ENCODE peak calls at places on chromosomes 12 and 14, in seven cellular contexts. W is CD4-positive, CD25-positive, alpha-beta regulatory T cell; Y is vagina; C is IMR-90; E is pancreas; U is PC-3; T is CD4-positive, alpha-beta T cell. L is an unnamed sample.
A peak's percentile ranks its signal among the peaks of the same experiment; 100 is the strongest.

GRCh38 chr12:106353178-106353577 is 4.4 kb upstream of the POLR3B start:
- DNase-seq in E (no peak), T (no peak), W (no peak), Y (no peak), C (no peak), U (no peak), L (no peak)

GRCh38 chr14:54446201-54446693 is 5.1 kb upstream of the CNIH1 start:
- DNase-seq in E (peak; percentile 28), Y (no peak), T (no peak), W (no peak), C (no peak), U (peak; percentile 71), L (no peak)

GRCh38 chr12:109542876-109543275 is 30.4 kb downstream of the MMAB start:
- DNase-seq in C (no peak), U (no peak), E (no peak), Y (no peak), T (no peak), W (no peak), L (no peak)

GRCh38 chr14:102998393-102998792 is 59.0 kb downstream of the CDC42BPB start:
- DNase-seq in T (no peak), E (no peak), W (no peak), U (peak; percentile 72), C (peak; percentile 78), Y (no peak), L (peak; percentile 97)

GRCh38 chr12:57239587-57240068 is 10.1 kb downstream of the SHMT2 start:
- DNase-seq in U (no peak), T (no peak), C (no peak), Y (no peak), E (no peak), W (no peak), L (no peak)

GRCh38 chr14:71600309-71600708 is 331.9 kb upstream of the RGS6 start:
- DNase-seq in C (no peak), U (no peak), Y (no peak), E (no peak), W (no peak), T (no peak), L (no peak)

GRCh38 chr14:93369393-93370266 is 22.6 kb downstream of the COX8C start:
- DNase-seq in C (no peak), W (no peak), E (no peak), T (no peak), U (no peak), Y (no peak), L (no peak)

GRCh38 chr12:121248611-121249010 is 38.7 kb downstream of the P2RX4 start:
- DNase-seq in T (no peak), U (no peak), C (no peak), Y (no peak), E (no peak), W (no peak), L (no peak)

GRCh38 chr12:6547566-6547965 is 8.3 kb downstream of the IFFO1 start:
- DNase-seq in U (no peak), E (no peak), C (no peak), Y (no peak), W (no peak), T (no peak), L (no peak)

GRCh38 chr12:104998423-104999346 is 12.6 kb downstream of the NOPCHAP1 start:
- DNase-seq in T (no peak), Y (no peak), U (no peak), E (peak; percentile 87), C (no peak), W (no peak), L (peak; percentile 31)

GRCh38 chr12:98420403-98420800 is 95.0 kb upstream of the TMPO start:
- DNase-seq in C (no peak), E (no peak), T (no peak), Y (no peak), W (no peak), U (no peak), L (no peak)

GRCh38 chr12:120352117-120352516 is 16.8 kb downstream of the MSI1 start:
- DNase-seq in T (no peak), C (peak; percentile 50), W (no peak), E (peak; percentile 3), Y (no peak), U (peak; percentile 71), L (peak; percentile 76)

GRCh38 chr14:105203701-105204100 is 22.6 kb upstream of the NUDT14 start:
- DNase-seq in U (no peak), W (no peak), T (no peak), C (no peak), E (peak; percentile 49), Y (no peak), L (no peak)

GRCh38 chr12:106976013-106976658 is 10.8 kb downstream of the MTERF2 start:
- DNase-seq in C (peak; percentile 80), U (no peak), E (no peak), W (no peak), Y (no peak), T (no peak), L (peak; percentile 76)

GRCh38 chr12:50637870-50638481 is 125.9 kb upstream of the ATF1 start:
- DNase-seq in T (no peak), E (no peak), Y (no peak), U (peak; percentile 73), C (peak; percentile 69), W (peak; percentile 70), L (no peak)

GRCh38 chr14:91968280-91968679 is 20.8 kb upstream of the FBLN5 start:
- DNase-seq in W (peak; percentile 83), Y (no peak), C (no peak), T (peak; percentile 31), U (no peak), E (no peak), L (no peak)

GRCh38 chr12:69985656-69986055 is 160.6 kb downstream of the MYRFL start:
- DNase-seq in W (peak; percentile 3), C (no peak), Y (no peak), T (no peak), U (peak; percentile 56), E (no peak), L (no peak)

GRCh38 chr14:91059576-91060471 is 617 bp downstream of the RPS6KA5 start:
- DNase-seq in T (peak; percentile 61), U (peak; percentile 57), E (peak; percentile 58), Y (no peak), W (peak; percentile 76), C (no peak), L (peak; percentile 94)

GRCh38 chr12:111368291-111368683 is 608 bp downstream of the PHETA1 start:
- DNase-seq in C (no peak), U (no peak), E (peak; percentile 48), W (peak; percentile 13), T (no peak), Y (no peak), L (peak; percentile 82)

GRCh38 chr12:104457746-104458644 is 1.2 kb downstream of the CHST11 start:
- DNase-seq in T (peak; percentile 49), W (peak; percentile 68), E (peak; percentile 47), C (no peak), U (peak; percentile 30), Y (no peak), L (peak; percentile 95)

GRCh38 chr12:51869931-51870330 is 18.0 kb upstream of the ANKRD33 start:
- DNase-seq in Y (no peak), U (no peak), T (no peak), W (no peak), E (no peak), C (no peak), L (no peak)

GRCh38 chr14:68384335-68384734 is 408.5 kb downstream of the ZFP36L1 start:
- DNase-seq in U (no peak), W (no peak), E (no peak), Y (no peak), T (no peak), C (no peak), L (no peak)

GRCh38 chr14:31456841-31457664 is at the start of gene DTD2:
- DNase-seq in W (peak; percentile 94), C (peak; percentile 92), U (peak; percentile 99), E (peak; percentile 95), T (peak; percentile 85), Y (peak; percentile 93), L (peak; percentile 91)

GRCh38 chr12:6664902-6665301 is 2.0 kb upstream of the ING4 start:
- DNase-seq in T (no peak), E (no peak), W (no peak), C (no peak), Y (no peak), U (no peak), L (peak; percentile 55)

GRCh38 chr12:118337194-118337838 is 35.4 kb downstream of the TAOK3 start:
- DNase-seq in W (no peak), T (no peak), Y (no peak), U (peak; percentile 67), E (no peak), C (peak; percentile 81), L (peak; percentile 66)

GRCh38 chr12:106066726-106067325 is 71.9 kb downstream of the NUAK1 start:
- DNase-seq in E (no peak), T (no peak), U (no peak), W (no peak), C (no peak), Y (peak; percentile 77), L (no peak)

GRCh38 chr12:3604750-3605638 is 114.0 kb downstream of the PRMT8 start:
- DNase-seq in T (no peak), W (no peak), U (peak; percentile 53), E (peak; percentile 77), Y (no peak), C (no peak), L (peak; percentile 65)

GRCh38 chr12:5587701-5588100 is 155.8 kb downstream of the NTF3 start:
- DNase-seq in T (no peak), C (no peak), U (no peak), Y (no peak), E (no peak), W (no peak), L (no peak)

GRCh38 chr12:130263996-130264395 is 73.7 kb upstream of the PIWIL1 start:
- DNase-seq in Y (no peak), T (no peak), U (no peak), C (no peak), E (no peak), W (no peak), L (no peak)

GRCh38 chr12:46209914-46210834 is 58.7 kb downstream of the SLC38A1 start:
- DNase-seq in U (peak; percentile 91), C (no peak), Y (no peak), E (peak; percentile 86), W (peak; percentile 74), T (peak; percentile 60), L (no peak)
- H3K27ac ChIP-seq in U (peak overlapping the region; percentile 90), C (no peak overlapping the region), Y (peak overlapping the region; percentile 12), E (peak overlapping the region; percentile 74), W (peak overlapping the region; percentile 95), T (peak overlapping the region; percentile 82), L (no peak overlapping the region)

DNA sequence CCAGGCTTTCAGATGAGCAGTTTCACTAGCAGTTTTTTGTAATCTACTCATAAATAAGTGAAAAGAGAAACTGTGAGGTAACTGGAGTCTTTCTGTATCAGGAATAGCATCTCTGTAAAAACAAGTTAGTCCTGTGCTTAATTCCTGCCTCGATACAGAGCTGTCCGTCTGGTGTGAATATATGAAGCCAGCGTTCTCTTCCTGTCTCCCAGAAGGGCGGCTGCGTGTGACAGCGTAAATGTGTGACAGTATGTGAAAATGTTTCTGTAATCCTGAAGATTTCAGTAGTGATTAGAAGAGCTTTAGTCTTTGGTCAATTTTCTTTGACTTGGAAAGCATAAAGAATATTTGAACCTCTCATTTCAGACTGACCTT is 150.3 kb downstream of the FBXL14 start:
- DNase-seq in E (no peak), U (no peak), W (no peak), Y (no peak), T (no peak), C (no peak), L (no peak)
- H3K27ac ChIP-seq in E (no peak overlapping the region), U (no peak overlapping the region), W (no peak overlapping the region), Y (no peak overlapping the region), T (no peak overlapping the region), C (peak overlapping the region; percentile 48), L (peak overlapping the region; percentile 90)

GRCh38 chr14:50038398-50039119 is 77.8 kb downstream of the VCPKMT start:
- DNase-seq in U (peak; percentile 98), C (peak; percentile 98), T (no peak), E (no peak), W (peak; percentile 61), Y (no peak), L (peak; percentile 93)
- H3K27ac ChIP-seq in U (peak overlapping the region; percentile 90), C (peak overlapping the region; percentile 49), T (peak overlapping the region; percentile 8), E (peak overlapping the region; percentile 9), W (no peak overlapping the region), Y (peak overlapping the region; percentile 52), L (peak overlapping the region; percentile 94)

GRCh38 chr14:89337161-89337560 is 79.9 kb downstream of the FOXN3 start:
- DNase-seq in Y (no peak), T (no peak), W (no peak), E (no peak), C (no peak), U (no peak), L (peak; percentile 11)
- H3K27ac ChIP-seq in Y (peak overlapping the region; percentile 81), T (no peak overlapping the region), W (no peak overlapping the region), E (no peak overlapping the region), C (no peak overlapping the region), U (no peak overlapping the region), L (no peak overlapping the region)